ENCODE peak calls at places on chromosomes 6 and 20, in five cellular contexts. X, B, Q, J and R are unnamed samples.

GRCh38 chr20:50172347-50173013 is 18.1 kb upstream of the CEBPB start:
- DNase-seq in B (peak), Q (peak), X (no peak), J (peak), R (peak)

GRCh38 chr20:63497138-63497945 is 1.5 kb downstream of the EEF1A2 start:
- DNase-seq in X (no peak), Q (no peak), J (no peak), B (no peak), R (no peak)

GRCh38 chr6:116866281-116866871 is 10.7 kb upstream of the RFX6 start:
- DNase-seq in B (peak), X (no peak), J (no peak), Q (peak), R (no peak)

GRCh38 chr6:6246539-6246938 is 73.9 kb downstream of the F13A1 start:
- DNase-seq in X (no peak), J (no peak), B (no peak), Q (no peak), R (no peak)

GRCh38 chr6:54071941-54072340 is 39.3 kb upstream of the MLIP start:
- DNase-seq in J (no peak), X (no peak), Q (peak), B (peak), R (no peak)

GRCh38 chr6:106959985-106960384 is 14.5 kb downstream of the CD24 start:
- DNase-seq in J (no peak), X (no peak), Q (no peak), B (no peak), R (no peak)

GRCh38 chr20:46752639-46753235 is 43.3 kb downstream of the SLC2A10 start:
- DNase-seq in J (peak), B (peak), X (no peak), Q (peak), R (peak)

GRCh38 chr6:111794716-111795452 is 78.4 kb downstream of the FYN start:
- DNase-seq in Q (no peak), J (no peak), B (no peak), X (no peak), R (peak)

GRCh38 chr6:68194846-68195478 is 440.1 kb upstream of the ADGRB3 start:
- DNase-seq in J (no peak), X (no peak), B (peak), Q (no peak), R (peak)

GRCh38 chr20:50318709-50319108 is 128.1 kb downstream of the CEBPB start:
- DNase-seq in J (no peak), Q (no peak), B (no peak), X (no peak), R (no peak)

GRCh38 chr6:161436106-161436876 is 162.4 kb upstream of the AGPAT4 start:
- DNase-seq in B (no peak), Q (peak), J (no peak), X (no peak), R (peak)